ENCODE peak calls at places on chromosomes 7 and 10, in five cellular contexts. P is stimulated activated CD4-positive, alpha-beta T cell treated with anti-CD3 and anti-CD28 coated beads, Interleukin-4, amount 100 ng/mL, for 4 hours; U is left lung; O is spleen; M is fibroblast of the aortic adventitia. X is an unnamed sample.

GRCh38 chr7:44257618-44258422 is 57.0 kb downstream of the YKT6 start:
- DNase-seq in P (peak), M (peak), O (peak), U (no peak), X (peak)

GRCh38 chr10:99457808-99458207 is 27.4 kb upstream of the GOT1 start:
- DNase-seq in P (no peak), U (no peak), O (no peak), M (peak), X (no peak)

GRCh38 chr7:136530831-136531230 is 337.6 kb upstream of the CHRM2 start:
- DNase-seq in M (no peak), O (no peak), U (no peak), P (no peak), X (no peak)

GRCh38 chr7:54622696-54623309 is 80.6 kb downstream of the VSTM2A start:
- DNase-seq in M (no peak), U (no peak), P (no peak), O (no peak), X (no peak)

GRCh38 chr10:60429084-60429849 is 39.6 kb upstream of the ANK3 start:
- DNase-seq in O (no peak), M (peak), U (no peak), P (no peak), X (no peak)

GRCh38 chr10:77849039-77849664 is 77.4 kb downstream of the DLG5 start:
- DNase-seq in O (no peak), U (no peak), P (no peak), M (no peak), X (no peak)

GRCh38 chr7:2644514-2645273 is 12.9 kb downstream of the TTYH3 start:
- DNase-seq in U (peak), M (no peak), O (no peak), P (no peak), X (no peak)

GRCh38 chr7:149027055-149027454 is 1.2 kb downstream of the PDIA4 start:
- DNase-seq in P (no peak), U (no peak), O (no peak), M (peak), X (no peak)

GRCh38 chr7:123680580-123680979 is 24.9 kb downstream of the LMOD2 start:
- DNase-seq in O (no peak), M (no peak), U (no peak), P (no peak), X (no peak)

X was measured in lower lobe of right lung.